ENCODE peak calls at places on chromosomes 6 and 20, in six cellular contexts. T, V, F, X, P and H are unnamed samples.
A peak's percentile ranks its signal among the peaks of the same experiment; 100 is the strongest.

GRCh38 chr6:52299598-52300144 is 15.1 kb upstream of the MCM3 start:
- DNase-seq in T (no peak), V (no peak), F (no peak), X (no peak), P (no peak), H (no peak)

GRCh38 chr6:2641044-2641673 is 109.6 kb downstream of the MYLK4 start:
- DNase-seq in T (no peak), V (no peak), F (no peak), X (no peak), P (no peak), H (no peak)

GRCh38 chr20:1489764-1490436 is 1.3 kb downstream of the SIRPB2 start:
- DNase-seq in T (no peak), V (peak; percentile 29), F (no peak), X (no peak), P (no peak), H (no peak)

GRCh38 chr6:138654715-138655634 is 118.6 kb upstream of the CCDC28A start:
- DNase-seq in T (no peak), V (no peak), F (peak; percentile 10), X (no peak), P (no peak), H (no peak)

GRCh38 chr20:24948939-24949679 is at the start of gene CST7:
- DNase-seq in T (peak; percentile 89), V (peak; percentile 37), F (no peak), X (peak; percentile 18), P (peak; percentile 89), H (peak; percentile 68)

GRCh38 chr20:48106428-48106827 is 321.1 kb upstream of the SULF2 start:
- DNase-seq in T (no peak), V (no peak), F (no peak), X (no peak), P (no peak), H (no peak)

GRCh38 chr6:26538572-26538902 is 371 bp downstream of the HMGN4 start:
- DNase-seq in T (no peak), V (no peak), F (no peak), X (no peak), P (no peak), H (no peak)

GRCh38 chr20:50625986-50626677 is 65.2 kb downstream of the RIPOR3 start:
- DNase-seq in T (no peak), V (no peak), F (no peak), X (peak; percentile 93), P (peak; percentile 46), H (peak; percentile 15)

GRCh38 chr6:112409311-112409710 is 62.2 kb downstream of the RFPL4B start:
- DNase-seq in T (no peak), V (no peak), F (no peak), X (no peak), P (no peak), H (no peak)

GRCh38 chr20:14724036-14724435 is 386.6 kb upstream of the FLRT3 start:
- DNase-seq in T (no peak), V (no peak), F (no peak), X (no peak), P (no peak), H (no peak)

GRCh38 chr6:137389150-137389664 is 105.0 kb downstream of the OLIG3 start:
- DNase-seq in T (peak; percentile 61), V (no peak), F (peak; percentile 51), X (no peak), P (peak; percentile 65), H (peak; percentile 51)